ENCODE peak calls at places on chromosome 19, in seven cellular contexts. R is tibial nerve, U is AG09319, S is right lobe of liver, P is HepG2, M is fibroblast of lung, D is D721Med. E is an unnamed sample.

GRCh38 chr19:29320611-29321010 is 107.7 kb upstream of the UQCRFS1 start:
- DNase-seq in R (no peak), U (no peak), S (no peak), P (no peak), M (no peak), D (no peak), E (no peak)

GRCh38 chr19:29687244-29687896 is 22.1 kb downstream of the PLEKHF1 start:
- DNase-seq in R (no peak), U (peak), S (no peak), P (no peak), M (peak), D (no peak), E (no peak)

GRCh38 chr19:57302020-57302465 is 18.2 kb upstream of the ZNF543 start:
- DNase-seq in R (no peak), U (peak), S (no peak), P (no peak), M (peak), D (no peak), E (no peak)

GRCh38 chr19:16382775-16383543 is 58.3 kb downstream of the KLF2 start:
- DNase-seq in R (peak), U (peak), S (peak), P (peak), M (peak), D (peak), E (peak)

GRCh38 chr19:42109896-42110295 is 22.4 kb downstream of the POU2F2 start:
- DNase-seq in R (no peak), U (no peak), S (no peak), P (no peak), M (no peak), D (no peak), E (no peak)

GRCh38 chr19:3551808-3552095 is 5.6 kb downstream of the MFSD12 start:
- DNase-seq in R (no peak), U (no peak), S (no peak), P (no peak), M (no peak), D (no peak), E (no peak)

GRCh38 chr19:10544242-10544752 is 593 bp downstream of the ATG4D start:
- DNase-seq in R (no peak), U (no peak), S (peak), P (no peak), M (no peak), D (no peak), E (peak)

GRCh38 chr19:54207908-54208783 is 7.5 kb downstream of the RPS9 start:
- DNase-seq in R (no peak), U (peak), S (peak), P (peak), M (peak), D (no peak), E (peak)

GRCh38 chr19:56955637-56956216 is 115.2 kb upstream of the PEG3 start:
- DNase-seq in R (no peak), U (no peak), S (no peak), P (peak), M (no peak), D (no peak), E (no peak)

GRCh38 chr19:45814851-45815481 is at the start of gene RSPH6A:
- DNase-seq in R (no peak), U (no peak), S (no peak), P (no peak), M (no peak), D (no peak), E (no peak)

GRCh38 chr19:48230555-48231129 is 25.1 kb downstream of the CARD8 start:
- DNase-seq in R (no peak), U (no peak), S (no peak), P (no peak), M (no peak), D (no peak), E (no peak)

DNA sequence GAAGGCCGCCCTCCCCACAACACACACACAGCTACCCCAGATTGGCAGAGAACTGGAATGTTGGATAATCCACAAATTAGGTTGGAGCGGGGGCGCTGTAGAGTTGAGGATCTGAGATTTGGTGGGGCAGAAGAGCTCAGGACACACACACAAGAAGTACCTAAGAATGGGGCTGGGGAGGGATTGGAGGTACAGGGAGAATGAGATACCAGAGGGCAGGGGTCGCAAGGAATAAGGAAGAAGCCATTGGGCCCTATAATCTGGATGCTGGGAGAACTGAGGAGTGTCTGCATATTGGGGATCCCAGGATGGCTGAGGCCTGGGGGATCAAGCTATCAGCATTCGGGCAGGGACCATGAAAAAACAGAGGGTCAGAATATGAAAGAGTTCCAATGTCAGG is 11.5 kb downstream of the SYT3 start:
- DNase-seq in R (no peak), U (no peak), S (no peak), P (no peak), M (no peak), D (no peak), E (no peak)
- TF ChIP-seq CTCF in R (no peak), U (no peak), S (no peak), P (no peak), M (no peak), D (no peak), E (no peak)

GRCh38 chr19:11927227-11927626 is 2.3 kb downstream of the ZNF700 start:
- DNase-seq in R (no peak), U (no peak), S (no peak), P (no peak), M (no peak), D (no peak), E (no peak)
- TF ChIP-seq CTCF in R (no peak), U (no peak), S (no peak), P (no peak), M (no peak), D (no peak), E (no peak)

GRCh38 chr19:5977785-5978605 is at the start of gene RANBP3:
- DNase-seq in R (peak), U (peak), S (peak), P (peak), M (peak), D (peak), E (peak)
- TF ChIP-seq CTCF in R (no peak), U (no peak), S (no peak), P (no peak), M (no peak), D (no peak), E (no peak)

DNA sequence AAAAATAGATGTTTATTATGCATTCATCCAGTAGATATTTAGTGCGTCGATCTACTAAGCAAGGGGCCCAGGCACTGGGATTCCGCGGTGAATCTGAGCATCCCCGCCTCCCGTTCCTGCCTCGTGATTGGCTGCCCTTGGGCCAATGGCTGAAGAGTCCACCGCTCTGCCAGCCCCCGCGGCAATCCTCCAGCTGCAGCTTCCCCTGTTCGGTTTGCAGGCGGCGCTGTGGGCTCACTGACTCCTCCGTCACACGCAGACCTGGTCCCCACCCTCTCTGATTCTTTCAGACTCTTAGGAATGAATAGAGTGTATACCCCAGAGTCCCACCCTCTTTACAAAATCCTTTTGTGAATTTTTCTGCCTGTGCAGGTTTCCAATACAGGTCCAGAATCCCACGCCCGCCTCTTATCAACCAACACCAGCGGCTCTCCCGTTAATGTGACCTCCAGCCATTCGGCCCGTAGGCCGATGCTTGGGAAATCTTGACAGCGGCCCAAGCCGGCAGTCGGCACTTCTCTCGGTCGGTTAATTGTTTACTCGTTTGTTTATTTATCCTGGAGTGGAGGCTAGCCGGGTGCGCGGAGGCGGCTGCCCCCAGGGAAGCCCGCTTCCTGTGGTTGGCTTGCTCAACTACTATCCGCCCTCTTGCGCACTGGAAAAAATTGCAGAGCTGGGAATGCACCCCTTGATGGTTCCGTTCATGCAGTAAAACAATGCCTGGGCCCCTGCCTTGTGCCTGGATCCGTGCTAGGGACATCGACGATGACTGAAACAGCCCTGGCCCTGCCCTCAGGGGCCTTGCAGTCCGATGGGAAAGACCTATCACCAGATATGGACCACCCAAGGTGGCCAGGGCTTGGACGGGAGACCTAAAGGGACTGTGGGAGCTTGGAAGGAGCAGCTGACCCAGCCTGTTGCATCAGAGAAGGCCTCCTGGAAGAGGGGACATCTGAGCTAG is 4.5 kb upstream of the ARHGAP35 start:
- DNase-seq in R (peak), U (peak), S (peak), P (peak), M (peak), D (peak), E (peak)
- TF ChIP-seq CTCF in R (peak), U (peak), S (peak), P (peak), M (peak), D (peak), E (peak)

GRCh38 chr19:19387108-19387507 is 18.4 kb upstream of the GATAD2A start:
- DNase-seq in R (no peak), U (no peak), S (no peak), P (no peak), M (no peak), D (no peak), E (no peak)

GRCh38 chr19:19385131-19385899 is 20.2 kb upstream of the GATAD2A start:
- DNase-seq in R (peak), U (peak), S (peak), P (peak), M (peak), D (peak), E (peak)

GRCh38 chr19:19384486-19384885 is 21.0 kb upstream of the GATAD2A start:
- DNase-seq in R (no peak), U (no peak), S (no peak), P (no peak), M (no peak), D (no peak), E (peak)

GRCh38 chr19:19385900-19386339 is 19.6 kb upstream of the GATAD2A start:
- DNase-seq in R (no peak), U (no peak), S (peak), P (no peak), M (no peak), D (no peak), E (peak)

GRCh38 chr19:19386373-19386869 is 19.1 kb upstream of the GATAD2A start:
- DNase-seq in R (no peak), U (no peak), S (no peak), P (no peak), M (no peak), D (no peak), E (peak)
- TF ChIP-seq CTCF in R (no peak), U (peak), S (no peak), P (peak), M (peak), D (peak), E (no peak)

DNA sequence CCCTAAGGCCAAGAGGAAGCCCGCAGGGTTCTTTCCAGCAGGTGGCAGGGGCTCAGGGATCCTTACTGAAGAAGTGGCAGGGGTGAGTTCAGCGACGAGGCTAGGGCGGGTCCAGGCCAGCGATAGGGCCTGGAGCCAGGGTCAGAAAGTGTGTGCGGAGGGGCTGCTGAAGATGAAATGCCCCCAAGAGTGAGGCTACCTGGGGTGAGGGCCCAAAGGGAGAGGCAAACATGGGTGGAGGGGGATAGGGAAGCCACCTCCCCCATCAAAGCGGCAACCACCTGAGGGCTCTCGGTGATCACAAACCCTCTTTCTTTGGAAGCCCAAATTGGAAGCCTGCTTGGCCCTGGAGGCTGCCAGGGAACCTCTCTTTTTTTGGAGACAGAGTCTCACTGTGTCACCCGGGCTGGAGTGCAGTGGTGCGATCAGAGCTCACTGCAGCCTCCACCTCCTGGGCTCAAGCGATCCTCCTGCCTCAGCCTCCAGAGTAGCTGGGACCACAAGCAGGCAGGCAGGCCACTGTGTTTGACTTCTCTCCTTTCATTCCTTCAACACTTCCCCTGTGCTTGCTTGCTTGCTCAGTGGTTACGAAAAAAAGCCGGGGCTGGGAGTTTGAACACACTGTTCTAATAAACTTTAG is 1.2 kb upstream of the ATP8B3 start:
- DNase-seq in R (no peak), U (no peak), S (no peak), P (no peak), M (no peak), D (no peak), E (no peak)
- TF ChIP-seq CTCF in R (no peak), U (no peak), S (no peak), P (no peak), M (no peak), D (no peak), E (no peak)

GRCh38 chr19:844300-844971 is 3.6 kb downstream of the PRTN3 start:
- DNase-seq in R (no peak), U (no peak), S (no peak), P (no peak), M (no peak), D (no peak), E (no peak)
- TF ChIP-seq CTCF in R (no peak), U (no peak), S (no peak), P (no peak), M (no peak), D (no peak), E (no peak)

E was measured in kidney.